ENCODE peak calls at places on chromosomes 12 and 14, in eight cellular contexts. K is activated naive CD4-positive, alpha-beta T cell treated with anti-CD3 and anti-CD28 coated beads, Interleukin-2, amount 50 U/mL, for 72 hours; G is fibroblast of villous mesenchyme; C is GM10248; B is CD4-positive, alpha-beta T cell; R is HS-5; U is SW480; T is NCI-H2029. I is an unnamed sample.
A peak's percentile ranks its signal among the peaks of the same experiment; 100 is the strongest.

GRCh38 chr12:122880155-122880605 is 15.7 kb downstream of the VPS37B start:
- DNase-seq in K (no peak), G (peak; percentile 90), C (no peak), B (no peak), R (no peak), U (no peak), T (peak; percentile 32), I (peak; percentile 62)

GRCh38 chr12:3492868-3493224 is 1.8 kb downstream of the PRMT8 start:
- DNase-seq in K (no peak), G (no peak), C (no peak), B (no peak), R (no peak), U (no peak), T (peak; percentile 19), I (no peak)

GRCh38 chr14:93005838-93006237 is 82.9 kb downstream of the CHGA start:
- DNase-seq in K (no peak), G (no peak), C (no peak), B (no peak), R (no peak), U (no peak), T (no peak), I (no peak)

GRCh38 chr12:115691123-115691522 is 586.4 kb downstream of the MED13L start:
- DNase-seq in K (no peak), G (no peak), C (no peak), B (no peak), R (no peak), U (peak; percentile 65), T (peak; percentile 68), I (no peak)

GRCh38 chr14:95472819-95473251 is 43.6 kb downstream of the SYNE3 start:
- DNase-seq in K (no peak), G (peak; percentile 21), C (no peak), B (no peak), R (no peak), U (no peak), T (no peak), I (no peak)

GRCh38 chr12:109304485-109304884 is 4.6 kb downstream of the FOXN4 start:
- DNase-seq in K (no peak), G (no peak), C (peak; percentile 10), B (no peak), R (no peak), U (no peak), T (no peak), I (no peak)

GRCh38 chr12:105031061-105031807 is 45.1 kb downstream of the NOPCHAP1 start:
- DNase-seq in K (no peak), G (no peak), C (peak; percentile 18), B (no peak), R (no peak), U (no peak), T (no peak), I (no peak)

GRCh38 chr12:29278673-29279420 is 102.1 kb downstream of the ERGIC2 start:
- DNase-seq in K (no peak), G (peak; percentile 10), C (no peak), B (no peak), R (peak; percentile 10), U (no peak), T (no peak), I (no peak)

GRCh38 chr12:52364901-52365489 is 2.3 kb downstream of the KRT85 start:
- DNase-seq in K (no peak), G (no peak), C (no peak), B (no peak), R (no peak), U (no peak), T (no peak), I (no peak)

GRCh38 chr12:41188058-41188840 is at the start of gene PDZRN4:
- DNase-seq in K (no peak), G (no peak), C (peak; percentile 6), B (no peak), R (no peak), U (no peak), T (peak; percentile 33), I (peak; percentile 9)

GRCh38 chr14:104319489-104320241 is 181.3 kb downstream of the KIF26A start:
- DNase-seq in K (peak; percentile 44), G (no peak), C (no peak), B (no peak), R (no peak), U (no peak), T (no peak), I (no peak)

GRCh38 chr12:111766608-111767361 is at the start of gene ALDH2:
- DNase-seq in K (no peak), G (peak; percentile 80), C (no peak), B (no peak), R (no peak), U (peak; percentile 69), T (no peak), I (peak; percentile 75)

GRCh38 chr14:20723458-20723857 is 22.2 kb upstream of the EDDM3A start:
- DNase-seq in K (no peak), G (no peak), C (no peak), B (no peak), R (no peak), U (no peak), T (no peak), I (no peak)

GRCh38 chr12:18492372-18493025 is 231.2 kb downstream of the PIK3C2G start:
- DNase-seq in K (no peak), G (peak; percentile 22), C (no peak), B (no peak), R (peak; percentile 68), U (no peak), T (no peak), I (no peak)